ENCODE peak calls at places on chromosomes 3 and 15, in four cellular contexts. X, Q, C and D are unnamed samples. For H3K9me3, the result is how much of the 10 kb centered on the place peaks cover.

GRCh38 chr15:47813985-47814384 is 96.7 kb downstream of the SEMA6D start:
- DNase-seq in X (no peak), C (no peak), Q (no peak), D (peak)

GRCh38 chr15:85064710-85065109 is 83.1 kb downstream of the PDE8A start:
- DNase-seq in Q (no peak), C (no peak), X (no peak), D (no peak)

GRCh38 chr15:91559066-91559465 is 294.4 kb upstream of the SLCO3A1 start:
- DNase-seq in Q (no peak), X (no peak), C (no peak), D (no peak)

GRCh38 chr3:69428657-69429255 is 42.9 kb upstream of the FRMD4B start:
- DNase-seq in C (no peak), Q (no peak), X (no peak), D (no peak)

GRCh38 chr15:64731012-64731806 is 44.2 kb downstream of the RBPMS2 start:
- DNase-seq in X (peak), C (peak), Q (peak), D (peak)

GRCh38 chr3:12135029-12135634 is 23.6 kb downstream of the TIMP4 start:
- DNase-seq in X (peak), C (peak), Q (peak), D (peak)

GRCh38 chr3:59608356-59608755 is 558.5 kb upstream of the CFAP20DC start:
- DNase-seq in Q (no peak), C (no peak), X (no peak), D (no peak)

GRCh38 chr3:58564456-58565160 is 12.6 kb downstream of the FAM107A start:
- DNase-seq in C (peak), Q (peak), X (no peak), D (peak)

GRCh38 chr15:65384895-65385867 is 7.4 kb upstream of the IGDCC3 start:
- DNase-seq in C (peak), X (peak), Q (peak), D (peak)

GRCh38 chr3:14428087-14429067 is 26.0 kb downstream of the SLC6A6 start:
- DNase-seq in Q (no peak), X (no peak), C (no peak), D (no peak)

GRCh38 chr15:100216177-100216576 is 125.6 kb downstream of the ADAMTS17 start:
- DNase-seq in Q (no peak), C (peak), X (no peak), D (no peak)

GRCh38 chr15:70613259-70613658 is 150.1 kb downstream of the UACA start:
- DNase-seq in X (no peak), Q (no peak), C (no peak), D (no peak)

GRCh38 chr3:27533718-27534578 is 49.8 kb upstream of the SLC4A7 start:
- DNase-seq in X (no peak), C (peak), Q (peak), D (peak)

GRCh38 chr3:65545429-65545828 is 493.3 kb downstream of the MAGI1 start:
- DNase-seq in C (no peak), Q (peak), X (no peak), D (no peak)

GRCh38 chr3:6168242-6168641 is 692.7 kb upstream of the GRM7 start:
- DNase-seq in Q (no peak), X (no peak), C (no peak), D (no peak)

GRCh38 chr3:27939940-27940339 is 217.8 kb upstream of the EOMES start:
- DNase-seq in X (no peak), Q (no peak), C (no peak), D (no peak)

GRCh38 chr3:32002536-32003368 is 21.2 kb downstream of the ZNF860 start:
- DNase-seq in X (no peak), C (no peak), Q (no peak), D (no peak)

GRCh38 chr3:133209871-133210550 is 171.8 kb downstream of the TMEM108 start:
- DNase-seq in C (no peak), Q (no peak), X (no peak), D (no peak)

GRCh38 chr3:66675383-66675782 is 174.6 kb upstream of the LRIG1 start:
- DNase-seq in X (no peak), C (no peak), Q (no peak), D (no peak)

GRCh38 chr3:196624008-196624790 is 15.3 kb upstream of the NRROS start:
- DNase-seq in C (no peak), Q (no peak), X (no peak), D (no peak)

GRCh38 chr3:31343075-31343474 is 189.7 kb upstream of the STT3B start:
- DNase-seq in X (no peak), C (no peak), Q (no peak), D (no peak)

GRCh38 chr3:142857056-142857455 is 31.8 kb downstream of the PCOLCE2 start:
- DNase-seq in C (no peak), X (peak), Q (peak), D (no peak)

GRCh38 chr15:74434260-74434915 is 630 bp upstream of the SEMA7A start:
- DNase-seq in X (no peak), Q (no peak), C (no peak), D (no peak)

GRCh38 chr3:48466386-48467109 is 20.0 kb downstream of the ATRIP start:
- DNase-seq in X (peak), C (no peak), Q (no peak), D (no peak)

GRCh38 chr3:48552111-48552911 is 4.3 kb downstream of the PFKFB4 start:
- DNase-seq in Q (no peak), X (no peak), C (no peak), D (no peak)

GRCh38 chr15:91855684-91856553 is 2.4 kb downstream of the SLCO3A1 start:
- DNase-seq in Q (peak), X (peak), C (no peak), D (no peak)

DNA sequence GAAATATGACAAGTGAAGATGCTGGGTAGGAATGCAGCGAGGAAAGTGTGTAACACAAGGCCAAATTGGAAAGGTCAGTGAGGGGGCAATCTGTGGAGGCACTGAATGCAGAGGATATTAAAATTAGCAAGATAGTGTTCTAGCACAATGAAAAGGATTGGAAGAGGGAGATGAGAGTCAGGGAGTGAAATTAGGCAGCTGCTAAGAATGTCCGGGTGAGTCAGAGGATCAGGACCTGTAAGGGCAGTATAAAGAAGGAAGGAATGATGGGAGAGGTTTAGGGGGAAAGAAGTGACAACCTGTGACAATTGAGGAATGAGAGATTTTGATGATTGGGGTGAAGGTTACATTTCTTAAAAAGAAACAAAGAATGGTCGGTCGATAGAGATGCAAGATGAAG is 103.5 kb downstream of the UBE3A start:
- DNase-seq in C (no peak), X (no peak), Q (no peak), D (no peak)
- H3K9me3 ChIP-seq in C (under half), X (under half), Q (under half), D (under half)

DNA sequence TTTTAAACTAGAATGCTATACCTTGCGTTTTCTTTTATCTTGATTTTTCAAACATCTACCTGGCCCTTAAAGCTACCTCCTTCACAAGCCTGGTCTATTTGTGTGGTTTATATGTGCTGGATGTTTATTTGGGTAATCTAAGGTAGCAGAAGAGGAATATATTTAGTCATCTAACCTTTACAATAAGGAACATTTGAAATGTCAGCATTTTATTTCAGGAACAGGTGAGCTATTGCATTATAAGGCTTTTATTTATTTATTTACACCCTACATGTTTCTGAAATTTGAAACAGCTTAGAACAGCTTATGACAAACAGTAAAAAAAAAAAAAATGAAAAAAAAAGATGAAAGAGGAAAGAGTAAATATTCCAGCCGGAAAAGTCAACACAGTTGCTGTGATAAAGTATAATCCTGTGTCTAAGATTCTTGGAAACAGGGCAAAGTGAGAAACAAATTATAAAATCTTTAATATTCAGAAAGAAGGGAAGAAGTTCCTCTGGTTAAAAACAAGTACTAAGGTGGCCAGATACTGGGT is 19.5 kb downstream of the HHLA2 start:
- DNase-seq in Q (no peak), C (no peak), X (no peak), D (no peak)
- H3K9me3 ChIP-seq in Q (under half), C (under half), X (under half), D (under half)

GRCh38 chr15:23690015-23690414 is 2.9 kb upstream of the NDN start:
- DNase-seq in X (no peak), C (no peak), Q (no peak), D (no peak)

GRCh38 chr15:23694592-23694991 is 7.5 kb upstream of the NDN start:
- DNase-seq in Q (no peak), C (no peak), X (no peak), D (no peak)

GRCh38 chr15:23687143-23687470 is at the start of gene NDN:
- DNase-seq in X (peak), C (no peak), Q (no peak), D (peak)

GRCh38 chr15:23686466-23687142 is 501 bp downstream of the NDN start:
- DNase-seq in X (no peak), Q (no peak), C (no peak), D (no peak)

DNA sequence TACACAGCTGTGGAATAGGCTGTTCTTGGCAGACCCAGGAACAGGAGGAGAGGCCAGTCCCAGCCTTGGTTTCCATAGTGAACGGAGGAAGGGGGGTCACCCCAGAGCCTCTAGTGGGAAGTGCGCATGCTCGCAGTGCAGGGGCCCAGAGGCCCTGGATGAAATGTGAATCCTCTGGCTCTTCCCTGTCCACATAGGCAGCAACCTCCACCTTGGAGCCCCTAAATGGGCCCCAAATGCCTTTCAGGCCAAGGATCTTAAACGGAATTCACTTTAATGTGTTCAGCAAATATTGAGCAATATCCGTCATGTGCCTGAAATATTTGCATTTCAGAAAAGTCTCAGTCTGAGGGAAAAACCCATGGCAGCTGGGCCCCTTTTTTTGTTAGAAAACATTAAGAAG is 3.3 kb upstream of the NDN start:
- DNase-seq in X (peak), C (no peak), Q (no peak), D (no peak)
- H3K9me3 ChIP-seq in X (under half), C (under half), Q (under half), D (under half)

DNA sequence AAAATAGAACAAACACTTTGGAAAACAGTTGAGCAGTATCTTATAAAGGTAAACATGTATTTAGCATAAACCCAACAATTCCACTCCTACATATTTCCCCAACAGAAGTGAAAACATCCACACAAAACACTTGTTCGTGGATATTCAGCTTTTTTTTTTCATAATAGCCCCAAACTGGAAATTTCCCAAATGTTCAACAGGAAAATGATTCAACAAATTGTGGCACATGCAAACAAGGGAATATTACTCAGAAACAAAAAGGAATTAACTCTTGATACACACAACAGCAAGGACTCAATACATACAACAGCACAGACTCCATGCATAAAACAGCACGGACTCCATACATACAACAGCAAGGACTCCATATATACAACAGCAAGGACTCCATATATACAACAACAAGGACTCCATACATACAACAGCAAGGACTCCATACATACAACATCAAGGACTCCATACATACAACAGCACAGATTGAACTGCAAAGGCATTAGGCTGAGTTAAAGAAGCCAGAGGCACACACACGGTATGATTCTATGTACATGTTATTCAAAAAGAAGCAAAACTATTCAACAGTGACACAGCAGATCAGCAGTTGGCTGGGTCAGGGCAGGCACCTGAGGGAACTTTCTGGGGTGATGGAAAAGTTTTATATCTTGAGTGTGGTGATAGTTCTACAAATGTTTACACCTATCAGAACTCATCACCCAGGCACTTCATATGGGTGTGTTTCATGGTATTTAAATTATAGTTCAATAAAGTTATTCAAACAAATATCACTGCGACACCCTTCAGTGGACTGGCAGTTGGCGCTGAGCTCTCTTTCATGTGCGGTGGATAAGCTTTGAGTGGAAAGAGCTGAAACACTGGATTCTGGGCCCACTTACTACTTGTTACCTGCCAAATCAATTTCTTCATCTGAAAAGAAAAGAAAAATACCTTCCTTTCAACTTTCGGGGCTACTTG is 28.2 kb downstream of the RFTN1 start:
- DNase-seq in X (no peak), C (no peak), Q (no peak), D (no peak)
- H3K9me3 ChIP-seq in X (under half), C (under half), Q (under half), D (under half)

GRCh38 chr3:194387926-194388418 is 11.1 kb downstream of the GP5 start:
- DNase-seq in C (no peak), Q (no peak), X (no peak), D (no peak)

GRCh38 chr3:194386610-194387009 is 12.5 kb downstream of the GP5 start:
- DNase-seq in C (no peak), X (no peak), Q (no peak), D (no peak)

GRCh38 chr3:194390835-194391234 is 8.2 kb downstream of the GP5 start:
- DNase-seq in C (no peak), Q (no peak), X (no peak), D (no peak)

GRCh38 chr3:194387276-194387675 is 11.8 kb downstream of the GP5 start:
- DNase-seq in X (no peak), Q (no peak), C (peak), D (no peak)

GRCh38 chr3:194389269-194389668 is 9.8 kb downstream of the GP5 start:
- DNase-seq in Q (no peak), X (peak), C (peak), D (no peak)
- H3K9me3 ChIP-seq in Q (under half), X (under half), C (under half), D (under half)

GRCh38 chr3:76293856-76294255 is 508.5 kb upstream of the ZNF717 start:
- DNase-seq in Q (no peak), C (no peak), X (no peak), D (no peak)
- H3K9me3 ChIP-seq in Q (under half), C (under half), X (under half), D (under half)

GRCh38 chr3:125350597-125350996 is 24.5 kb downstream of the ZNF148 start:
- DNase-seq in X (no peak), Q (no peak), C (no peak), D (no peak)

GRCh38 chr3:125351814-125352456 is 23.2 kb downstream of the ZNF148 start:
- DNase-seq in C (no peak), X (no peak), Q (no peak), D (no peak)

GRCh38 chr3:125351152-125351551 is 24.0 kb downstream of the ZNF148 start:
- DNase-seq in C (no peak), X (no peak), Q (no peak), D (no peak)

GRCh38 chr3:125353659-125354058 is 21.5 kb downstream of the ZNF148 start:
- DNase-seq in Q (no peak), C (no peak), X (no peak), D (no peak)

DNA sequence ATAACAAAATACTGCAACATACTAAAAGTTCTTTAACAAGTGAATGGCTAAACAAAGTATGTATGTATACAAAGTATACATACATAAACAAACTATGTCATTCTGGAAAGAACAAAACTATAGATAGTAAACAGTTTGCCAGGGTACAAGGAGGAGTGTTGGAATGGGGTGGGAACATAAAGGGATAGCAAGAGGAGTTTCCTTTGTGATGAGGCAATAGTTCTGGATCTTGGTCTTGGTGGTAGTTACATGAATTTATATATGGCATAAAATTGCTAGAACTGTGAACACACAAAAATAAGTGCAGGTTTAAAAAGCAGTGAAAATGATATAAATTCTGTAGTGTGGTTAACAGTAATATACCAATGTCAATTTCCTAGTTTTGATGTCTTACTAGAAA is 22.0 kb downstream of the ZNF148 start:
- DNase-seq in X (no peak), C (no peak), Q (no peak), D (no peak)
- H3K9me3 ChIP-seq in X (under half), C (under half), Q (under half), D (under half)

GRCh38 chr15:56227315-56227714 is 16.4 kb downstream of the RFX7 start:
- DNase-seq in Q (no peak), X (no peak), C (no peak), D (no peak)
- H3K9me3 ChIP-seq in Q (half or more), X (under half), C (under half), D (under half)

DNA sequence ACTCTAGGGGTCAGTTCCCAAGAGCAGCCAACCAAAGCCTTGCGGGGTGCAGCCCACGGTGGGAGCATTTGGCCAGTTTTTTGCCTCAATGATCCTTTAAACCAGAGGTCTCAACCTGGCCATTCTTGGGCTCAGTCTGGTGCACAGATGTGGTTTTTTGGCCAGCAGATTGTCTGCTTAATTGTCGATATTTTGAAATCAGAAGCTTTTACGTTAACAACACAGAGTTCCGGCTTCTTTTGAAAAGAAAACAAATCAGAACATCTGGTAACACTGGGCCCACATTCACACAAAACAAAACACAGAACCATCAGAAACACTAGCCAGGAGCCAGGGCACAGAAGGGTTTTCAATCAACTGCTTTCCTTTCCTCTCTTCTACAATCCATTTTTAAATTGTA is 127.7 kb downstream of the XXYLT1 start:
- DNase-seq in Q (no peak), C (no peak), X (no peak), D (no peak)
- H3K9me3 ChIP-seq in Q (under half), C (under half), X (under half), D (under half)